ENCODE peak calls at places on chromosome 14, in five cellular contexts. I, X, K, P and Q are unnamed samples.

GRCh38 chr14:39102265-39102968 is 618 bp downstream of the SEC23A start:
- DNase-seq in K (peak; percentile 98), X (peak; percentile 58), P (peak; percentile 42), I (no peak), Q (no peak)

GRCh38 chr14:90300649-90301048 is 31.1 kb downstream of the NRDE2 start:
- DNase-seq in X (no peak), P (no peak), K (no peak), I (no peak), Q (no peak)

GRCh38 chr14:56331815-56332214 is 213.6 kb downstream of the PELI2 start:
- DNase-seq in I (no peak), K (no peak), X (no peak), P (no peak), Q (no peak)

GRCh38 chr14:53840444-53840843 is 116.2 kb downstream of the BMP4 start:
- DNase-seq in P (peak; percentile 96), K (peak; percentile 35), X (peak; percentile 86), I (no peak), Q (no peak)

GRCh38 chr14:35147186-35147585 is 24.8 kb downstream of the PRORP start:
- DNase-seq in X (no peak), P (no peak), I (no peak), K (no peak), Q (no peak)

GRCh38 chr14:68779761-68780323 is 13.0 kb downstream of the ZFP36L1 start:
- DNase-seq in P (peak; percentile 98), X (peak; percentile 55), I (no peak), K (peak; percentile 96), Q (no peak)

GRCh38 chr14:92802678-92803077 is 8.6 kb downstream of the GOLGA5 start:
- DNase-seq in K (no peak), P (no peak), X (no peak), I (no peak), Q (no peak)

GRCh38 chr14:104753528-104754212 is 723 bp downstream of the SIVA1 start:
- DNase-seq in K (no peak), X (peak; percentile 17), P (peak; percentile 23), I (peak; percentile 50), Q (no peak)

GRCh38 chr14:26738571-26738970 is 140.7 kb upstream of the NOVA1 start:
- DNase-seq in P (no peak), X (peak; percentile 22), I (no peak), K (no peak), Q (no peak)

GRCh38 chr14:105013150-105013787 is 7.6 kb downstream of the CDCA4 start:
- DNase-seq in K (no peak), P (no peak), I (no peak), X (no peak), Q (no peak)

GRCh38 chr14:64232095-64232830 is 61.9 kb downstream of the ESR2 start:
- DNase-seq in K (no peak), P (peak; percentile 88), X (peak; percentile 95), I (no peak), Q (no peak)

GRCh38 chr14:87966816-87967215 is 26.2 kb downstream of the GALC start:
- DNase-seq in K (no peak), P (peak; percentile 61), I (no peak), X (no peak), Q (no peak)

GRCh38 chr14:40003773-40004172 is 571.5 kb upstream of the FBXO33 start:
- DNase-seq in I (no peak), X (no peak), P (no peak), K (no peak), Q (no peak)

GRCh38 chr14:28116716-28117115 is 649.9 kb upstream of the FOXG1 start:
- DNase-seq in K (no peak), P (no peak), X (no peak), I (no peak), Q (no peak)

GRCh38 chr14:50497351-50497750 is 35.0 kb downstream of the MAP4K5 start:
- DNase-seq in X (no peak), I (no peak), K (no peak), P (no peak), Q (no peak)

GRCh38 chr14:87175175-87175574 is 817.8 kb downstream of the GALC start:
- DNase-seq in K (no peak), X (no peak), I (no peak), P (no peak), Q (no peak)

GRCh38 chr14:22593189-22593588 is 4.2 kb upstream of the DAD1 start:
- DNase-seq in K (no peak), I (no peak), P (no peak), X (no peak), Q (no peak)

GRCh38 chr14:35047961-35048513 is 2.0 kb downstream of the FAM177A1 start:
- DNase-seq in K (peak; percentile 26), X (no peak), I (no peak), P (no peak), Q (no peak)

GRCh38 chr14:50521912-50522341 is 10.4 kb downstream of the MAP4K5 start:
- DNase-seq in X (peak; percentile 49), I (no peak), K (peak; percentile 70), P (peak; percentile 29), Q (peak; percentile 66)

GRCh38 chr14:104289485-104289884 is 151.1 kb downstream of the KIF26A start:
- DNase-seq in X (no peak), P (peak; percentile 19), K (no peak), I (no peak), Q (no peak)

GRCh38 chr14:55877942-55878341 is 240.3 kb upstream of the PELI2 start:
- DNase-seq in K (no peak), X (no peak), I (no peak), P (no peak), Q (no peak)

GRCh38 chr14:22549304-22549962 is 39.6 kb downstream of the DAD1 start:
- DNase-seq in X (no peak), P (no peak), I (no peak), K (no peak), Q (no peak)

GRCh38 chr14:103861413-103862392 is 14.3 kb upstream of the PPP1R13B start:
- DNase-seq in X (no peak), K (no peak), P (no peak), I (no peak), Q (no peak)

GRCh38 chr14:79476133-79476532 is 735.2 kb downstream of the DIO2 start:
- DNase-seq in X (no peak), P (no peak), I (no peak), K (no peak), Q (no peak)

GRCh38 chr14:89973234-89973823 is 17.6 kb downstream of the TDP1 start:
- DNase-seq in P (peak; percentile 72), K (peak; percentile 56), X (peak; percentile 67), I (peak; percentile 80), Q (peak; percentile 19)

GRCh38 chr14:75911883-75912282 is 69.9 kb downstream of the TGFB3 start:
- DNase-seq in P (no peak), X (peak; percentile 78), I (peak; percentile 89), K (no peak), Q (no peak)

GRCh38 chr14:28381656-28382055 is 384.9 kb upstream of the FOXG1 start:
- DNase-seq in K (no peak), X (no peak), P (peak; percentile 79), I (no peak), Q (no peak)

GRCh38 chr14:95482967-95483842 is 33.2 kb downstream of the SYNE3 start:
- DNase-seq in X (peak; percentile 98), I (no peak), P (peak; percentile 82), K (peak; percentile 49), Q (no peak)

GRCh38 chr14:43595373-43595772 is 911.7 kb downstream of the FSCB start:
- DNase-seq in I (peak; percentile 53), K (no peak), X (no peak), P (no peak), Q (no peak)

GRCh38 chr14:71264260-71264659 is 357.0 kb downstream of the PCNX1 start:
- DNase-seq in I (no peak), X (no peak), K (no peak), P (no peak), Q (no peak)

GRCh38 chr14:104404922-104405321 is 174.6 kb upstream of the C14orf180 start:
- DNase-seq in X (no peak), I (no peak), P (no peak), K (no peak), Q (no peak)

GRCh38 chr14:44370727-44371126 is 136.4 kb downstream of the FSCB start:
- DNase-seq in K (no peak), I (no peak), X (no peak), P (peak; percentile 8), Q (no peak)

GRCh38 chr14:34460295-34460694 is 1.7 kb downstream of the SPTSSA start:
- DNase-seq in P (no peak), K (no peak), X (no peak), I (no peak), Q (no peak)

GRCh38 chr14:96121660-96122395 is 82.7 kb downstream of the C14orf132 start:
- DNase-seq in P (no peak), X (no peak), K (no peak), I (no peak), Q (no peak)

GRCh38 chr14:21106191-21106505 is 5.3 kb downstream of the TMEM253 start:
- DNase-seq in P (no peak), K (no peak), X (no peak), I (no peak), Q (no peak)
- H3K4me2 ChIP-seq in P (no peak overlapping the region), K (peak overlapping the region; percentile 94), X (no peak overlapping the region), I (peak overlapping the region; percentile 3), Q (peak overlapping the region; percentile 31)

DNA sequence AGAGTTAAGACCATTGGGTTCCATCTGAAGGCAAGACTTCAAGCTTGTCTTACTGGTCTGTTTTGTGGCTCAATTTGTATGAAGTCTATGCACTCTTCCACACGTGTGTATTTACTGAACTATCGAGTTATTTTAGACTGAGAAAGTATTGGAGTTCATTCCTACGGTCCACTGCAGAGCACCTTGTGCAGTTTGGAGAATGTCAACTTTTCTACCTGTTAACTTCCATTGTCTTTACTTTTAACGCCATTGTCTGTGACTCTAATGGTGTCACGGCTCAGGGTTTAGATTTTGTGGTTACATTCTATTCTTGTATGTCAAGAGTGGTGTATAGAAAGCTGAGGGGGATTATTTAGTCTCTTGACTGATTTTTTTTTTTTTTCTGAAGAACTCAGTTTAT is 3.8 kb downstream of the HIF1A start:
- DNase-seq in P (no peak), I (peak; percentile 17), K (no peak), X (no peak), Q (no peak)
- H4K20me1 ChIP-seq in P (peaks cover 80% of the 10 kb centered on the region), I (peaks cover 77% of the 10 kb centered on the region), K (peaks cover 74% of the 10 kb centered on the region), X (peaks cover 28% of the 10 kb centered on the region), Q (peaks cover 22% of the 10 kb centered on the region)

DNA sequence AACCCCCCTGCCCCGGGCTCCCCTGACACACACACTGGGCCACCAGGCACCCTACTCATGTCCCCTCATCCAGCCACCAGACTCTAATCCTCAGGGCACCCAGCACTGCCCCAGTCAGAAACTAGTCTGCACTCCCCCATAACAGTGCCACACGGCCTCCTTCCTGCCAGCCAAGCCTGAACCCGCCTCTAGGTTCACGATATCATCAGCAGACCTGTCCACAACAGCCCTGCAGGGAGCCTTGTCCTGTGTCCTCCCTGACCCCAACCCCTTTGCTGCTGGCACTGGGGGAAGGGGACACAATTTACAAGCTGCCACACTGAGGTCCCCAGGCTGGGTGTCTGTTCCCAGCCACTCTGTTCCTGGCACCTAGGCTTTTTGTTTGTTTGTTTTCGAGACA is 33.6 kb downstream of the LTBP2 start:
- DNase-seq in P (no peak), X (no peak), I (no peak), K (no peak), Q (no peak)
- H3K4me1 ChIP-seq in P (peaks cover 43% of the 10 kb centered on the region), X (peaks cover 46% of the 10 kb centered on the region), I (no peaks in the 10 kb centered on the region), K (peaks cover 2% of the 10 kb centered on the region), Q (no peaks in the 10 kb centered on the region)

DNA sequence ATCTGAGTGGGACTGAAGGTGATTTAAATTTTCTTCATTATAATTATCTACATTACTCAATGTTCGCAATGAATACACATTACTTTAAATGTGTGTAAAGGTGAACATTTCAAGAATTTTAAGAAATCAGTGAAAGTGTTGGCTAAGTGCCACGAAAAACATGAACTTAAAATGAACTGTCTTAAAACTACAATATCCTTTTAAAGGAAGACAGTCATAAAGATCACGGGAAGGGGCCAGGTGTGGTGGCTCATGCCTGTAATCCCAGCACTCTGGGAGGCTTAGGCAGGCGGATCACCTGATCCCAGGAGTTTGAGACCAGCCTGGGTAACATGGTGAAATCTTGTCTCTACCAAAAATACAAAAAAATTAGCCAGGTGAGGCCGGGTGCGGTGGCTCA is 11.2 kb downstream of the MOK start:
- DNase-seq in I (no peak), K (no peak), X (no peak), P (peak; percentile 99), Q (no peak)
- H3K4me2 ChIP-seq in I (no peak overlapping the region), K (no peak overlapping the region), X (no peak overlapping the region), P (no peak overlapping the region), Q (no peak overlapping the region)